ENCODE peak calls at places on chromosome 22, in five cellular contexts. C, Q, G, U and R are unnamed samples.

GRCh38 chr22:31044262-31044861 is 36.8 kb upstream of the SMTN start:
- DNase-seq in C (no peak), Q (no peak), G (no peak), U (no peak), R (no peak)

GRCh38 chr22:25069758-25070461 is 117.4 kb downstream of the KIAA1671 start:
- DNase-seq in C (no peak), Q (no peak), G (peak), U (no peak), R (no peak)

GRCh38 chr22:30298005-30298701 is 8.8 kb upstream of the CASTOR1 start:
- DNase-seq in C (peak), Q (no peak), G (no peak), U (peak), R (no peak)

GRCh38 chr22:48578138-48579034 is 1249.3 kb downstream of the BRD1 start:
- DNase-seq in C (no peak), Q (no peak), G (no peak), U (no peak), R (no peak)

GRCh38 chr22:31029276-31029675 is 51.8 kb upstream of the SMTN start:
- DNase-seq in C (no peak), Q (no peak), G (no peak), U (no peak), R (no peak)

GRCh38 chr22:44108076-44108475 is 72.6 kb upstream of the PARVG start:
- DNase-seq in C (no peak), Q (no peak), G (no peak), U (no peak), R (no peak)

GRCh38 chr22:35154937-35155387 is 89.0 kb downstream of the ISX start:
- DNase-seq in C (peak), Q (no peak), G (no peak), U (peak), R (peak)

GRCh38 chr22:32539631-32540449 is 65.2 kb downstream of the FBXO7 start:
- DNase-seq in C (no peak), Q (no peak), G (no peak), U (no peak), R (no peak)

GRCh38 chr22:43427296-43428004 is 15.6 kb downstream of the MPPED1 start:
- DNase-seq in C (no peak), Q (no peak), G (no peak), U (no peak), R (no peak)

GRCh38 chr22:21447694-21448402 is 19.3 kb upstream of the TMEM191C start:
- DNase-seq in C (no peak), Q (no peak), G (no peak), U (no peak), R (no peak)

GRCh38 chr22:50516068-50516467 is 8.0 kb downstream of the NCAPH2 start:
- DNase-seq in C (no peak), Q (no peak), G (no peak), U (no peak), R (no peak)

GRCh38 chr22:23397618-23398567 is 182.2 kb downstream of the IGLL1 start:
- DNase-seq in C (no peak), Q (no peak), G (no peak), U (no peak), R (no peak)

GRCh38 chr22:50691521-50691920 is 18.9 kb downstream of the SHANK3 start:
- DNase-seq in C (peak), Q (no peak), G (no peak), U (peak), R (peak)

GRCh38 chr22:42948205-42948804 is 66.6 kb downstream of the PACSIN2 start:
- DNase-seq in C (no peak), Q (no peak), G (no peak), U (no peak), R (no peak)

GRCh38 chr22:33666661-33667619 is 253.3 kb downstream of the LARGE1 start:
- DNase-seq in C (no peak), Q (no peak), G (no peak), U (no peak), R (no peak)

GRCh38 chr22:47337161-47337621 is 574.7 kb downstream of the TBC1D22A start:
- DNase-seq in C (peak), Q (peak), G (no peak), U (peak), R (peak)

GRCh38 chr22:22488736-22489135 is 19.8 kb downstream of the ZNF280B start:
- DNase-seq in C (no peak), Q (no peak), G (no peak), U (no peak), R (no peak)

GRCh38 chr22:40209945-40210485 is 32.3 kb downstream of the TNRC6B start:
- DNase-seq in C (no peak), Q (no peak), G (no peak), U (no peak), R (no peak)

GRCh38 chr22:49975543-49976389 is 15.2 kb downstream of the PIM3 start:
- DNase-seq in C (no peak), Q (no peak), G (no peak), U (no peak), R (no peak)

GRCh38 chr22:31144223-31144622 is 3.9 kb upstream of the PLA2G3 start:
- DNase-seq in C (peak), Q (no peak), G (no peak), U (no peak), R (peak)

GRCh38 chr22:42831712-42832111 is 25.4 kb downstream of the ARFGAP3 start:
- DNase-seq in C (no peak), Q (no peak), G (no peak), U (no peak), R (no peak)

GRCh38 chr22:45402466-45402865 is 10.9 kb downstream of the SMC1B start:
- DNase-seq in C (no peak), Q (no peak), G (no peak), U (no peak), R (no peak)

GRCh38 chr22:45400046-45400445 is 13.4 kb downstream of the SMC1B start:
- DNase-seq in C (no peak), Q (no peak), G (no peak), U (no peak), R (no peak)

GRCh38 chr22:45398214-45398613 is 15.2 kb downstream of the SMC1B start:
- DNase-seq in C (no peak), Q (no peak), G (no peak), U (no peak), R (no peak)

GRCh38 chr22:45397806-45398205 is 15.6 kb downstream of the SMC1B start:
- DNase-seq in C (peak), Q (no peak), G (no peak), U (no peak), R (no peak)
- TF ChIP-seq CTCF in C (peak), Q (no peak), G (no peak), U (no peak), R (no peak)

GRCh38 chr22:37744589-37744988 is 47.7 kb downstream of the TRIOBP start:
- DNase-seq in C (no peak), Q (no peak), G (no peak), U (no peak), R (no peak)
- TF ChIP-seq CTCF in C (no peak), Q (no peak), G (no peak), U (no peak), R (no peak)

GRCh38 chr22:19868333-19868732 is 13.7 kb upstream of the GNB1L start:
- DNase-seq in C (no peak), Q (no peak), G (no peak), U (no peak), R (no peak)
- TF ChIP-seq CTCF in C (no peak), Q (no peak), G (no peak), U (no peak), R (no peak)

GRCh38 chr22:38513063-38513462 is 7.0 kb upstream of the DDX17 start:
- DNase-seq in C (peak), Q (no peak), G (peak), U (peak), R (no peak)
- TF ChIP-seq CTCF in C (peak), Q (no peak), G (peak), U (no peak), R (no peak)

GRCh38 chr22:29032014-29032475 is 29.6 kb downstream of the C22orf31 start:
- DNase-seq in C (no peak), Q (no peak), G (no peak), U (no peak), R (peak)
- TF ChIP-seq CTCF in C (no peak), Q (no peak), G (no peak), U (no peak), R (no peak)

DNA sequence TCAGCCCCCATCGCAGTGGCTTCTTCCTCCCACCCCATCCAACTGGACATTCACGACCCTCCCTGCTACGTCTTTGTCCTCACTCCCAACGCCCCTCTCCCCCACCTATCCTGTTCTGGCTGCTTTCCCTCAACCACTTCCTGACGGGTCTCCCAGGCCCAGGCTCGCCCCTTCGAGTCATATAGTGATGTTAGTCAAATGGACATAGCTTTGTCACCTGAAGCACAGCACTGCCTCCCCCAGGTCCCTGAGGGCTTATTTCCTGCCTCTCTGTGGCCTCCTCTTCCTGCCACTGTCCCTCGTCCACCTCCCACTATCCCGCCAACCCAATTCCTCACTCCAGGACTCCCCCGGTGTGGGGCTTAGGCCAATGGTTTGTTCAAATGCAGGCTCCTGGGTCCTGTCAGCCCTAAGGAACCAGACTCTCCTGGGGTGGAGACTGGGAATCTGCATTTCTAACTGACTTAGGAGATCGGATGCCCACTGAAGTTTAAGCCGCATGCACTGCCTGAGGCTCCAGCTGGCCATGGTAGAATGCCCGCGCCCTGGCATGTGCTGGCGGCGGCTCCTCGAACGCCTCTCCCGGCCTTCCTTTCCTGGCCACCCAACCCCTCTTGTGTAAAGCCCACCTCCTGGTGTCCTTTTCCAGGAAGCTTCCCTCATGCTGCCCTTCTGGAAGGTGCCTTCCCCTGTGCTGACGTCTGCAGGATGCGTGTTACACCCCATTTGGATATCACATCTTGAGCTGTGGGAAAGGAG is 18.3 kb downstream of the SUN2 start:
- DNase-seq in C (peak), Q (no peak), G (no peak), U (no peak), R (no peak)
- TF ChIP-seq CTCF in C (no peak), Q (no peak), G (no peak), U (no peak), R (no peak)

GRCh38 chr22:17942721-17943120 is 81.6 kb downstream of the MICAL3 start:
- DNase-seq in C (no peak), Q (no peak), G (no peak), U (no peak), R (no peak)
- TF ChIP-seq CTCF in C (no peak), Q (no peak), G (no peak), U (no peak), R (no peak)

DNA sequence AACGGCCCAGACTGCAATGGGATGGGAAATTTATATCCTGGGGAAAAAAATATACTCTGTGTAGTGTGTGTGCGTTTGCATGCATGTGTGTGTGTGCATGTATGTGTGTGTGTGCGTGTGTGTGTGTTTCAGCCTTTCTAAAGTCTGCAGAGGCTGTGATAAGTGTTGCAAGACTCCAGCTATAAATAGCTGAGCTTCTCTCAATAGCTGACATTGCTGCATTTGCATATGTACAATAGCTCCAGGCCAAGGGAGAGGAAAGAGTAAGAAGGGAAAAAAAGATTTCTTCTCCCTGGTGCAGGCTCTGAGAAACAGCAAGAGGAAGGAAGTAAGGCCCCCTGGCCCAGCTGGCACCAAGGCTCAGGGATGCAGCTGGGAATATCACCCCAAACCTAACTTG is 483.0 kb downstream of the MN1 start:
- DNase-seq in C (no peak), Q (no peak), G (no peak), U (no peak), R (peak)
- TF ChIP-seq CTCF in C (no peak), Q (no peak), G (no peak), U (no peak), R (no peak)

GRCh38 chr22:45832180-45832579 is 144.8 kb downstream of the WNT7B start:
- DNase-seq in C (no peak), Q (no peak), G (no peak), U (no peak), R (no peak)
- TF ChIP-seq CTCF in C (peak), Q (no peak), G (no peak), U (no peak), R (no peak)